ENCODE peak calls at places on chromosomes 1 and 21, in five cellular contexts. One of them, this sample, is unnamed.

GRCh38 chr1:25503551-25504426 is 39.6 kb upstream of the LDLRAP1 start:
- DNase-seq in dermis blood vessel endothelial cell: peak
- DNase-seq in central memory CD4-positive, alpha-beta T cell: peak
- DNase-seq in activated T-helper 1 cell treated with anti-CD3 and anti-CD28 coated beads, Interleukin-12 subunit alpha, Interleukin-12 subunit beta, Interleukin-2, Interleukin-4 antibody, amounts not matched to agents 30 ng/mL and 10 ng/mL and 1 ng/mL, durations not matched to agents 14 hours and 24 hours and 36 hours: peak
- DNase-seq in kidney tubule cell: peak
- DNase-seq in this sample: no peak

GRCh38 chr1:39268906-39269305 is 64.4 kb downstream of the MACF1 start:
- DNase-seq in central memory CD4-positive, alpha-beta T cell: no peak
- DNase-seq in kidney tubule cell: peak
- DNase-seq in activated T-helper 1 cell treated with anti-CD3 and anti-CD28 coated beads, Interleukin-12 subunit alpha, Interleukin-12 subunit beta, Interleukin-2, Interleukin-4 antibody, amounts not matched to agents 30 ng/mL and 10 ng/mL and 1 ng/mL, durations not matched to agents 14 hours and 24 hours and 36 hours: no peak
- DNase-seq in dermis blood vessel endothelial cell: no peak
- DNase-seq in this sample: no peak

GRCh38 chr1:174800221-174800791 is 199.4 kb upstream of the CACYBP start:
- DNase-seq in central memory CD4-positive, alpha-beta T cell: no peak
- DNase-seq in dermis blood vessel endothelial cell: peak
- DNase-seq in kidney tubule cell: no peak
- DNase-seq in activated T-helper 1 cell treated with anti-CD3 and anti-CD28 coated beads, Interleukin-12 subunit alpha, Interleukin-12 subunit beta, Interleukin-2, Interleukin-4 antibody, amounts not matched to agents 30 ng/mL and 10 ng/mL and 1 ng/mL, durations not matched to agents 14 hours and 24 hours and 36 hours: peak
- DNase-seq in this sample: no peak

GRCh38 chr1:67898033-67898726 is 64.9 kb upstream of the GNG12 start:
- DNase-seq in dermis blood vessel endothelial cell: peak
- DNase-seq in activated T-helper 1 cell treated with anti-CD3 and anti-CD28 coated beads, Interleukin-12 subunit alpha, Interleukin-12 subunit beta, Interleukin-2, Interleukin-4 antibody, amounts not matched to agents 30 ng/mL and 10 ng/mL and 1 ng/mL, durations not matched to agents 14 hours and 24 hours and 36 hours: no peak
- DNase-seq in kidney tubule cell: no peak
- DNase-seq in central memory CD4-positive, alpha-beta T cell: no peak
- DNase-seq in this sample: peak

GRCh38 chr1:1605034-1605591 is 5.2 kb upstream of the FNDC10 start:
- DNase-seq in activated T-helper 1 cell treated with anti-CD3 and anti-CD28 coated beads, Interleukin-12 subunit alpha, Interleukin-12 subunit beta, Interleukin-2, Interleukin-4 antibody, amounts not matched to agents 30 ng/mL and 10 ng/mL and 1 ng/mL, durations not matched to agents 14 hours and 24 hours and 36 hours: no peak
- DNase-seq in dermis blood vessel endothelial cell: no peak
- DNase-seq in kidney tubule cell: no peak
- DNase-seq in central memory CD4-positive, alpha-beta T cell: no peak
- DNase-seq in this sample: no peak

GRCh38 chr1:6675936-6676335 is 25.7 kb downstream of the DNAJC11 start:
- DNase-seq in kidney tubule cell: peak
- DNase-seq in dermis blood vessel endothelial cell: no peak
- DNase-seq in central memory CD4-positive, alpha-beta T cell: no peak
- DNase-seq in activated T-helper 1 cell treated with anti-CD3 and anti-CD28 coated beads, Interleukin-12 subunit alpha, Interleukin-12 subunit beta, Interleukin-2, Interleukin-4 antibody, amounts not matched to agents 30 ng/mL and 10 ng/mL and 1 ng/mL, durations not matched to agents 14 hours and 24 hours and 36 hours: no peak
- DNase-seq in this sample: no peak

GRCh38 chr1:244836135-244836521 is 670 bp downstream of the COX20 start:
- DNase-seq in central memory CD4-positive, alpha-beta T cell: no peak
- DNase-seq in dermis blood vessel endothelial cell: peak
- DNase-seq in activated T-helper 1 cell treated with anti-CD3 and anti-CD28 coated beads, Interleukin-12 subunit alpha, Interleukin-12 subunit beta, Interleukin-2, Interleukin-4 antibody, amounts not matched to agents 30 ng/mL and 10 ng/mL and 1 ng/mL, durations not matched to agents 14 hours and 24 hours and 36 hours: no peak
- DNase-seq in kidney tubule cell: peak
- DNase-seq in this sample: peak

GRCh38 chr1:6426972-6427350 is 2.4 kb downstream of the ESPN start:
- DNase-seq in kidney tubule cell: no peak
- DNase-seq in central memory CD4-positive, alpha-beta T cell: no peak
- DNase-seq in activated T-helper 1 cell treated with anti-CD3 and anti-CD28 coated beads, Interleukin-12 subunit alpha, Interleukin-12 subunit beta, Interleukin-2, Interleukin-4 antibody, amounts not matched to agents 30 ng/mL and 10 ng/mL and 1 ng/mL, durations not matched to agents 14 hours and 24 hours and 36 hours: no peak
- DNase-seq in dermis blood vessel endothelial cell: no peak
- DNase-seq in this sample: no peak

GRCh38 chr1:150895618-150896017 is 8.7 kb downstream of the CTXND2 start:
- DNase-seq in kidney tubule cell: peak
- DNase-seq in activated T-helper 1 cell treated with anti-CD3 and anti-CD28 coated beads, Interleukin-12 subunit alpha, Interleukin-12 subunit beta, Interleukin-2, Interleukin-4 antibody, amounts not matched to agents 30 ng/mL and 10 ng/mL and 1 ng/mL, durations not matched to agents 14 hours and 24 hours and 36 hours: no peak
- DNase-seq in central memory CD4-positive, alpha-beta T cell: no peak
- DNase-seq in dermis blood vessel endothelial cell: no peak
- DNase-seq in this sample: peak

GRCh38 chr1:224458296-224458695 is 23.7 kb upstream of the WDR26 start:
- DNase-seq in activated T-helper 1 cell treated with anti-CD3 and anti-CD28 coated beads, Interleukin-12 subunit alpha, Interleukin-12 subunit beta, Interleukin-2, Interleukin-4 antibody, amounts not matched to agents 30 ng/mL and 10 ng/mL and 1 ng/mL, durations not matched to agents 14 hours and 24 hours and 36 hours: no peak
- DNase-seq in kidney tubule cell: no peak
- DNase-seq in central memory CD4-positive, alpha-beta T cell: no peak
- DNase-seq in dermis blood vessel endothelial cell: no peak
- DNase-seq in this sample: no peak

GRCh38 chr1:168273575-168273974 is 7.1 kb upstream of the TBX19 start:
- DNase-seq in kidney tubule cell: no peak
- DNase-seq in activated T-helper 1 cell treated with anti-CD3 and anti-CD28 coated beads, Interleukin-12 subunit alpha, Interleukin-12 subunit beta, Interleukin-2, Interleukin-4 antibody, amounts not matched to agents 30 ng/mL and 10 ng/mL and 1 ng/mL, durations not matched to agents 14 hours and 24 hours and 36 hours: no peak
- DNase-seq in central memory CD4-positive, alpha-beta T cell: no peak
- DNase-seq in dermis blood vessel endothelial cell: no peak
- DNase-seq in this sample: no peak

GRCh38 chr1:4052657-4053056 is 152.6 kb upstream of the C1orf174 start:
- DNase-seq in activated T-helper 1 cell treated with anti-CD3 and anti-CD28 coated beads, Interleukin-12 subunit alpha, Interleukin-12 subunit beta, Interleukin-2, Interleukin-4 antibody, amounts not matched to agents 30 ng/mL and 10 ng/mL and 1 ng/mL, durations not matched to agents 14 hours and 24 hours and 36 hours: no peak
- DNase-seq in kidney tubule cell: no peak
- DNase-seq in dermis blood vessel endothelial cell: no peak
- DNase-seq in central memory CD4-positive, alpha-beta T cell: no peak
- DNase-seq in this sample: no peak

GRCh38 chr1:156709743-156710489 is 4.5 kb upstream of the CRABP2 start:
- DNase-seq in central memory CD4-positive, alpha-beta T cell: no peak
- DNase-seq in kidney tubule cell: peak
- DNase-seq in dermis blood vessel endothelial cell: peak
- DNase-seq in activated T-helper 1 cell treated with anti-CD3 and anti-CD28 coated beads, Interleukin-12 subunit alpha, Interleukin-12 subunit beta, Interleukin-2, Interleukin-4 antibody, amounts not matched to agents 30 ng/mL and 10 ng/mL and 1 ng/mL, durations not matched to agents 14 hours and 24 hours and 36 hours: no peak
- DNase-seq in this sample: no peak

GRCh38 chr1:58035523-58035922 is 511.0 kb downstream of the OMA1 start:
- DNase-seq in central memory CD4-positive, alpha-beta T cell: no peak
- DNase-seq in activated T-helper 1 cell treated with anti-CD3 and anti-CD28 coated beads, Interleukin-12 subunit alpha, Interleukin-12 subunit beta, Interleukin-2, Interleukin-4 antibody, amounts not matched to agents 30 ng/mL and 10 ng/mL and 1 ng/mL, durations not matched to agents 14 hours and 24 hours and 36 hours: no peak
- DNase-seq in dermis blood vessel endothelial cell: no peak
- DNase-seq in kidney tubule cell: no peak
- DNase-seq in this sample: no peak

GRCh38 chr1:64087768-64088167 is 115.7 kb upstream of the UBE2U start:
- DNase-seq in kidney tubule cell: no peak
- DNase-seq in dermis blood vessel endothelial cell: no peak
- DNase-seq in central memory CD4-positive, alpha-beta T cell: no peak
- DNase-seq in activated T-helper 1 cell treated with anti-CD3 and anti-CD28 coated beads, Interleukin-12 subunit alpha, Interleukin-12 subunit beta, Interleukin-2, Interleukin-4 antibody, amounts not matched to agents 30 ng/mL and 10 ng/mL and 1 ng/mL, durations not matched to agents 14 hours and 24 hours and 36 hours: no peak
- DNase-seq in this sample: peak

GRCh38 chr21:38948377-38948776 is 142.6 kb downstream of the ETS2 start:
- DNase-seq in dermis blood vessel endothelial cell: no peak
- DNase-seq in kidney tubule cell: peak
- DNase-seq in activated T-helper 1 cell treated with anti-CD3 and anti-CD28 coated beads, Interleukin-12 subunit alpha, Interleukin-12 subunit beta, Interleukin-2, Interleukin-4 antibody, amounts not matched to agents 30 ng/mL and 10 ng/mL and 1 ng/mL, durations not matched to agents 14 hours and 24 hours and 36 hours: no peak
- DNase-seq in central memory CD4-positive, alpha-beta T cell: no peak
- DNase-seq in this sample: peak

GRCh38 chr1:152946651-152947256 is at the start of gene SPRR5:
- DNase-seq in central memory CD4-positive, alpha-beta T cell: no peak
- DNase-seq in dermis blood vessel endothelial cell: no peak
- DNase-seq in activated T-helper 1 cell treated with anti-CD3 and anti-CD28 coated beads, Interleukin-12 subunit alpha, Interleukin-12 subunit beta, Interleukin-2, Interleukin-4 antibody, amounts not matched to agents 30 ng/mL and 10 ng/mL and 1 ng/mL, durations not matched to agents 14 hours and 24 hours and 36 hours: no peak
- DNase-seq in kidney tubule cell: no peak
- DNase-seq in this sample: no peak

GRCh38 chr1:43760745-43761343 is 53.5 kb downstream of the ST3GAL3 start:
- DNase-seq in dermis blood vessel endothelial cell: peak
- DNase-seq in activated T-helper 1 cell treated with anti-CD3 and anti-CD28 coated beads, Interleukin-12 subunit alpha, Interleukin-12 subunit beta, Interleukin-2, Interleukin-4 antibody, amounts not matched to agents 30 ng/mL and 10 ng/mL and 1 ng/mL, durations not matched to agents 14 hours and 24 hours and 36 hours: no peak
- DNase-seq in central memory CD4-positive, alpha-beta T cell: no peak
- DNase-seq in kidney tubule cell: peak
- DNase-seq in this sample: no peak

GRCh38 chr1:237864338-237865244 is 26.1 kb downstream of the ZP4 start:
- DNase-seq in kidney tubule cell: peak
- DNase-seq in activated T-helper 1 cell treated with anti-CD3 and anti-CD28 coated beads, Interleukin-12 subunit alpha, Interleukin-12 subunit beta, Interleukin-2, Interleukin-4 antibody, amounts not matched to agents 30 ng/mL and 10 ng/mL and 1 ng/mL, durations not matched to agents 14 hours and 24 hours and 36 hours: no peak
- DNase-seq in central memory CD4-positive, alpha-beta T cell: no peak
- DNase-seq in dermis blood vessel endothelial cell: no peak
- DNase-seq in this sample: peak

GRCh38 chr1:86487131-86487804 is 18.5 kb downstream of the CLCA1 start:
- DNase-seq in activated T-helper 1 cell treated with anti-CD3 and anti-CD28 coated beads, Interleukin-12 subunit alpha, Interleukin-12 subunit beta, Interleukin-2, Interleukin-4 antibody, amounts not matched to agents 30 ng/mL and 10 ng/mL and 1 ng/mL, durations not matched to agents 14 hours and 24 hours and 36 hours: no peak
- DNase-seq in dermis blood vessel endothelial cell: no peak
- DNase-seq in kidney tubule cell: no peak
- DNase-seq in central memory CD4-positive, alpha-beta T cell: no peak
- DNase-seq in this sample: no peak

GRCh38 chr21:33039542-33039941 is 13.8 kb downstream of the OLIG2 start:
- DNase-seq in activated T-helper 1 cell treated with anti-CD3 and anti-CD28 coated beads, Interleukin-12 subunit alpha, Interleukin-12 subunit beta, Interleukin-2, Interleukin-4 antibody, amounts not matched to agents 30 ng/mL and 10 ng/mL and 1 ng/mL, durations not matched to agents 14 hours and 24 hours and 36 hours: no peak
- DNase-seq in central memory CD4-positive, alpha-beta T cell: no peak
- DNase-seq in kidney tubule cell: no peak
- DNase-seq in dermis blood vessel endothelial cell: no peak
- DNase-seq in this sample: no peak

GRCh38 chr1:198295975-198296374 is 139.2 kb downstream of the NEK7 start:
- DNase-seq in dermis blood vessel endothelial cell: no peak
- DNase-seq in activated T-helper 1 cell treated with anti-CD3 and anti-CD28 coated beads, Interleukin-12 subunit alpha, Interleukin-12 subunit beta, Interleukin-2, Interleukin-4 antibody, amounts not matched to agents 30 ng/mL and 10 ng/mL and 1 ng/mL, durations not matched to agents 14 hours and 24 hours and 36 hours: no peak
- DNase-seq in central memory CD4-positive, alpha-beta T cell: no peak
- DNase-seq in kidney tubule cell: no peak
- DNase-seq in this sample: no peak

This sample was measured in RCC 7860.